ENCODE peak calls at places on chromosome 4, in ten cellular contexts. M is body of pancreas, A is esophagus squamous epithelium, X is H1, P is IMR-90, L is A549, S is sigmoid colon, Z is H54, I is right lobe of liver, U is transverse colon. E is an unnamed sample.

GRCh38 chr4:82217986-82218715 is 155.6 kb downstream of the HNRNPD start:
- DNase-seq in L (no peak), M (no peak), X (no peak), P (no peak), Z (no peak), S (no peak), A (no peak), I (no peak), U (no peak), E (peak)

GRCh38 chr4:185339941-185340340 is 55.8 kb downstream of the LRP2BP start:
- DNase-seq in P (no peak), S (no peak), X (no peak), U (no peak), Z (no peak), L (no peak), A (no peak), M (no peak), I (no peak), E (no peak)

GRCh38 chr4:53605783-53606182 is 14.5 kb upstream of the LNX1 start:
- DNase-seq in Z (no peak), X (no peak), U (no peak), S (no peak), L (no peak), P (peak), M (no peak), A (no peak), I (no peak), E (no peak)

GRCh38 chr4:110183643-110184042 is 14.8 kb downstream of the ELOVL6 start:
- DNase-seq in P (no peak), I (no peak), X (no peak), S (no peak), U (no peak), M (no peak), Z (no peak), A (no peak), L (no peak), E (no peak)

GRCh38 chr4:139675156-139675555 is 9.5 kb downstream of the MGST2 start:
- DNase-seq in A (no peak), M (no peak), S (no peak), U (no peak), P (no peak), I (no peak), Z (no peak), X (no peak), L (no peak), E (no peak)

GRCh38 chr4:54063224-54063623 is 1.2 kb downstream of the CHIC2 start:
- DNase-seq in U (no peak), Z (no peak), S (no peak), A (no peak), P (peak), M (no peak), X (no peak), I (no peak), L (no peak), E (peak)

GRCh38 chr4:97152159-97152558 is 991.1 kb downstream of the STPG2 start:
- DNase-seq in M (no peak), X (no peak), P (no peak), Z (no peak), U (no peak), A (no peak), L (no peak), I (no peak), S (no peak), E (no peak)

GRCh38 chr4:56976878-56977320 is 507 bp downstream of the NOA1 start:
- DNase-seq in I (peak), S (peak), U (peak), M (peak), Z (no peak), X (peak), A (no peak), L (peak), P (no peak), E (peak)

GRCh38 chr4:36006226-36006625 is 238.1 kb downstream of the ARAP2 start:
- DNase-seq in X (no peak), A (no peak), U (no peak), P (peak), L (no peak), I (no peak), S (no peak), Z (peak), M (no peak), E (no peak)

GRCh38 chr4:181319629-181320028 is 923.6 kb upstream of the TENM3 start:
- DNase-seq in X (no peak), M (no peak), L (no peak), P (no peak), I (no peak), S (no peak), Z (no peak), A (no peak), U (no peak), E (no peak)

GRCh38 chr4:156390599-156391296 is 437.1 kb upstream of the CTSO start:
- DNase-seq in P (no peak), M (no peak), I (no peak), U (no peak), L (no peak), Z (no peak), S (no peak), A (no peak), X (no peak), E (no peak)

GRCh38 chr4:38132140-38132673 is 172.0 kb downstream of the PTTG2 start:
- DNase-seq in M (peak), L (no peak), A (no peak), X (no peak), Z (no peak), I (peak), P (peak), S (peak), U (peak), E (no peak)

GRCh38 chr4:55013431-55013955 is 111.9 kb downstream of the KDR start:
- DNase-seq in S (no peak), P (no peak), U (no peak), L (no peak), M (no peak), I (no peak), A (no peak), Z (no peak), X (no peak), E (no peak)

DNA sequence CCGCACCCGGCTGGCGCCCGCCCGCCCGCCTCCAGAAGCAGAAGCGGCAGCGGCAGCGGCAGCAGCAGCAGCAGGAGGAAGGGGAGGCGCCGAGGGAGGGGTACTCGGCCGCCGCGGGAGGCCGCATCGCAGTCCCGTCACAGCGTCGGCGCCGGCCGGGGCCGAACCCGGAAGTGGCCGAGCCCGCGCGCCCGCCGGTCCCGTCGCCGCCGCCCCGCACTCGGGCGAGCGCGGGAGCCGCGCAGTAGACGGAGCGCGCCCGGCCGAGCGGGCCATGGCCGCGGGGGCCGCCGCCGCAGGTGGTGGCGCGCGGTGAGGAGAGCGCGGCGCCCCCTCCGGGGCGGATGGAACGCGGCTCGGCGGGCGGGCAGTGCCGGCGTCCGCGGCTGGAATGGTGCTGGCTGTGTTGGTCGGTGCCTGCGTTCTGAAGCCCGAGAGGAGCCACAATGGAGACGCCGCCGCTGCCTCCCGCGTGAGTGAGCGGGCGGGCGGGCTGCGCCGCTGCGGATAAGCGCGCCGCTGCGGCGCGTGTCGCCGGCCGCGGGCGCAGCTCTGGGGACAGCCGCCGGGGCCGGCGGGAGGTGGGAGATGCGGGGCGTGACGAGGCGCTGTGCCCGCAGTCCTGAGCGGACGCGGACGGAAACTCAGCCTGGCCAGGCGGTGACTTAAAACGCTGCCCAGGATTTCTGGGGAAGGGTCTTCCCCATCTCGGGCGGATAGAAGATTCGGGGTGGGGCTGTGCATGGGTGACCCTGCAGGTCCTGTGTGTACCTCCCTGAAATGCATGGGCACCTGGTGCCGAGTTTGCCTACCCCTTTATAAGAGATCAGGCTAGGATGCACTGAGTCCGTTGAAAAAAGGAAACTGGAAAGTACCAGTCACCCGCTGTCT is at the start of gene KLHL2:
- DNase-seq in X (peak), M (peak), A (peak), S (peak), Z (peak), U (peak), I (peak), L (peak), P (peak), E (peak)
- TF ChIP-seq POLR2A in X (peak), M (no peak), A (no peak), S (no peak), Z (peak), U (no peak), I (peak), L (peak), P (peak), E (peak)

DNA sequence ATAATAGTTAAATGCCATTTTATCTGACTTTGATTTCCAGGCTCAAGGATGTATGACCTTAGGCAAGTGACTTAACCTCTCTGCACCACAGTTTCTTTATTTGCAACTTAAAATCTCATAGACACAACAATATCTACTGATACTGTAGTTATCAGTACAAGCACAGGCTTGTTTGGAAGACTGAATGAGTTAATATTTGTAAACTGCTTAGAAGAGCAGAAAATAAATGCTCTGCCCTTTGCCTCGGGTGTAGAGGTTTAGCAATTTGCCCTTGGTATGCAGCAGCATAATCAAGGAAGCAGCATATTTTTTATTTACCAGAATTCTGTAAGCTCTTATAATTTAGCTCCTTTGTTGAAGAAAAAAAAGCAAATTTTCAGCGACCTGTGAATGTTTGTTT is 3.0 kb upstream of the CXCL1 start:
- DNase-seq in A (no peak), L (no peak), M (no peak), I (no peak), P (no peak), S (no peak), Z (no peak), X (no peak), U (no peak), E (no peak)
- TF ChIP-seq POLR2A in A (no peak), L (no peak), M (no peak), I (no peak), P (no peak), S (no peak), Z (no peak), X (no peak), U (no peak), E (no peak)

GRCh38 chr4:27490747-27491146 is 630.1 kb downstream of the STIM2 start:
- DNase-seq in P (no peak), L (no peak), S (no peak), U (no peak), X (no peak), Z (no peak), A (no peak), M (no peak), I (no peak), E (no peak)

GRCh38 chr4:27490315-27490714 is 629.7 kb downstream of the STIM2 start:
- DNase-seq in L (no peak), A (no peak), S (no peak), M (no peak), U (no peak), P (no peak), X (no peak), I (no peak), Z (no peak), E (no peak)
- TF ChIP-seq POLR2A in L (no peak), A (no peak), S (no peak), M (no peak), U (no peak), P (no peak), X (no peak), I (no peak), Z (no peak), E (no peak)

GRCh38 chr4:2489081-2489805 is 20.3 kb downstream of the RNF4 start:
- DNase-seq in M (no peak), S (no peak), A (no peak), L (no peak), Z (no peak), U (no peak), X (no peak), I (no peak), P (no peak), E (no peak)
- TF ChIP-seq POLR2A in M (no peak), S (no peak), A (no peak), L (no peak), Z (no peak), U (no peak), X (no peak), I (no peak), P (no peak), E (no peak)

GRCh38 chr4:183492791-183493221 is 12.1 kb upstream of the ING2 start:
- DNase-seq in L (no peak), U (no peak), P (peak), I (no peak), S (no peak), M (no peak), X (no peak), Z (peak), A (no peak), E (no peak)
- TF ChIP-seq POLR2A in L (no peak), U (no peak), P (no peak), I (no peak), S (no peak), M (no peak), X (no peak), Z (no peak), A (no peak), E (no peak)

DNA sequence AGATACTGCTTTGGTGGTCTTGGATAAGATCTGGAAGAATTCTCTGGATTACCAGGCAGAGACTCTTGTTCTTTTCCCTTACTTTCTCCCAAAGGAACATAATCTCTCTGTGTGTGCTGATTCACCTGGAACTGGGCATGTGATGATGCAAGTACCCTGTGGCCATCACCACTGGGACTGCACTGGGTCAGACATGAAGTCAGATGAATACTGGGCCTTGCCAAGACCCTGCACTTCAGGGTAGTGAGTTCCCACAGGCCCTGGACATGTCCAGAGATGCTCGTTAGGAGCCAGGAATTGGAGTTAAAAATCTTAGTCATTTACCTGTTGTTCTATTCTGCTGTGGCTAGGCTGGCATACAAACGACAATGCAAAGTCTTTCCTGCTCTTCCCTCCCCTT is 290.1 kb upstream of the BMP3 start:
- DNase-seq in Z (no peak), A (no peak), L (no peak), I (no peak), M (no peak), P (no peak), U (no peak), S (no peak), X (no peak), E (no peak)
- TF ChIP-seq POLR2A in Z (no peak), A (no peak), L (no peak), I (no peak), M (no peak), P (no peak), U (no peak), S (no peak), X (no peak), E (no peak)

GRCh38 chr4:3386486-3386885 is 55.3 kb upstream of the HGFAC start:
- DNase-seq in U (no peak), I (no peak), X (peak), M (no peak), L (no peak), A (no peak), P (no peak), Z (no peak), S (peak), E (no peak)

GRCh38 chr4:3384391-3384770 is 57.4 kb upstream of the HGFAC start:
- DNase-seq in U (no peak), X (peak), A (no peak), Z (no peak), L (no peak), M (peak), I (peak), P (no peak), S (no peak), E (no peak)

GRCh38 chr4:3385719-3386440 is 55.9 kb upstream of the HGFAC start:
- DNase-seq in P (no peak), A (no peak), S (peak), Z (no peak), I (peak), U (no peak), L (no peak), M (no peak), X (no peak), E (no peak)

GRCh38 chr4:3387154-3387942 is 54.4 kb upstream of the HGFAC start:
- DNase-seq in L (no peak), Z (no peak), I (no peak), P (no peak), U (no peak), X (peak), M (no peak), A (no peak), S (peak), E (no peak)

GRCh38 chr4:3384771-3385701 is 56.7 kb upstream of the HGFAC start:
- DNase-seq in X (peak), U (peak), M (peak), Z (no peak), A (no peak), I (peak), S (peak), L (no peak), P (no peak), E (no peak)
- TF ChIP-seq POLR2A in X (no peak), U (peak), M (peak), Z (no peak), A (no peak), I (peak), S (no peak), L (no peak), P (no peak), E (no peak)

GRCh38 chr4:26860157-26860921 is at the start of gene STIM2:
- DNase-seq in L (peak), M (peak), Z (peak), P (peak), I (peak), U (peak), A (peak), X (peak), S (peak), E (peak)
- TF ChIP-seq POLR2A in L (peak), M (peak), Z (peak), P (peak), I (peak), U (peak), A (no peak), X (peak), S (peak), E (peak)